ENCODE peak calls at places on chromosome 2, in five cellular contexts. J is GM12891, Y is H1, P is HepG2, X is K562. F is an unnamed sample.

GRCh38 chr2:22826658-22827165 is 558.3 kb upstream of the KLHL29 start:
- DNase-seq in J (no peak), X (no peak), P (no peak), Y (no peak), F (no peak)

GRCh38 chr2:95034221-95034620 is 8.7 kb downstream of the MAL start:
- DNase-seq in P (no peak), X (no peak), Y (no peak), J (no peak), F (no peak)

GRCh38 chr2:229627728-229628127 is 86.6 kb downstream of the DNER start:
- DNase-seq in Y (no peak), P (no peak), X (no peak), J (no peak), F (no peak)

GRCh38 chr2:99337164-99337930 is at the start of gene EIF5B:
- DNase-seq in X (peak; percentile 93), P (peak; percentile 96), J (peak; percentile 73), Y (peak; percentile 82), F (peak; percentile 81)

GRCh38 chr2:172429351-172429968 is 2.1 kb downstream of the ITGA6 start:
- DNase-seq in P (no peak), Y (no peak), J (no peak), X (no peak), F (no peak)

GRCh38 chr2:214545881-214546280 is 135.0 kb downstream of the VWC2L start:
- DNase-seq in Y (no peak), X (no peak), P (no peak), J (no peak), F (no peak)

GRCh38 chr2:43803113-43803512 is 29.3 kb downstream of the DYNC2LI1 start:
- DNase-seq in J (no peak), P (no peak), Y (no peak), X (no peak), F (no peak)

GRCh38 chr2:159144776-159145614 is 141.5 kb downstream of the WDSUB1 start:
- DNase-seq in Y (no peak), P (no peak), J (no peak), X (no peak), F (no peak)

GRCh38 chr2:202529389-202529788 is 105.4 kb upstream of the FAM117B start:
- DNase-seq in Y (no peak), J (no peak), P (no peak), X (no peak), F (no peak)

GRCh38 chr2:191847764-191848163 is 876 bp upstream of the CAVIN2 start:
- DNase-seq in P (no peak), X (no peak), Y (no peak), J (no peak), F (no peak)

GRCh38 chr2:20148841-20149702 is 75.9 kb downstream of the SDC1 start:
- DNase-seq in Y (no peak), J (no peak), P (no peak), X (no peak), F (no peak)

GRCh38 chr2:88053301-88053700 is 2.3 kb downstream of the KRCC1 start:
- DNase-seq in P (no peak), Y (no peak), X (no peak), J (no peak), F (no peak)

GRCh38 chr2:88057437-88057844 is 1.9 kb upstream of the KRCC1 start:
- DNase-seq in P (no peak), Y (no peak), X (peak; percentile 74), J (no peak), F (no peak)

GRCh38 chr2:88055436-88056128 is at the start of gene KRCC1:
- DNase-seq in X (peak; percentile 95), Y (peak; percentile 93), J (peak; percentile 87), P (peak; percentile 94), F (peak; percentile 85)

GRCh38 chr2:88054300-88055048 is 1.1 kb downstream of the KRCC1 start:
- DNase-seq in J (no peak), P (no peak), X (no peak), Y (no peak), F (no peak)

GRCh38 chr2:88055049-88055435 is 541 bp downstream of the KRCC1 start:
- DNase-seq in P (no peak), Y (no peak), J (peak; percentile 6), X (peak; percentile 36), F (peak; percentile 16)
- TF ChIP-seq TAF1 in P (no peak), Y (no peak), J (no peak), X (no peak), F (no peak)

GRCh38 chr2:74474481-74474880 is 2.0 kb upstream of the MRPL53 start:
- DNase-seq in J (no peak), Y (no peak), X (no peak), P (no peak), F (no peak)

GRCh38 chr2:74471332-74472065 is 981 bp downstream of the MRPL53 start:
- DNase-seq in P (no peak), X (no peak), Y (no peak), J (no peak), F (no peak)

GRCh38 chr2:74472945-74473258 is 422 bp upstream of the MRPL53 start:
- DNase-seq in Y (no peak), P (no peak), J (no peak), X (peak; percentile 7), F (no peak)

GRCh38 chr2:74474899-74475298 is 2.4 kb upstream of the MRPL53 start:
- DNase-seq in X (no peak), P (no peak), Y (no peak), J (no peak), F (no peak)

GRCh38 chr2:74472086-74472944 is at the start of gene MRPL53:
- DNase-seq in X (peak; percentile 80), P (peak; percentile 92), J (peak; percentile 77), Y (peak; percentile 84), F (peak; percentile 78)
- TF ChIP-seq POLR2A in X (peak; percentile 95), P (peak; percentile 97), J (peak; percentile 97), Y (peak; percentile 80), F (peak; percentile 98)

DNA sequence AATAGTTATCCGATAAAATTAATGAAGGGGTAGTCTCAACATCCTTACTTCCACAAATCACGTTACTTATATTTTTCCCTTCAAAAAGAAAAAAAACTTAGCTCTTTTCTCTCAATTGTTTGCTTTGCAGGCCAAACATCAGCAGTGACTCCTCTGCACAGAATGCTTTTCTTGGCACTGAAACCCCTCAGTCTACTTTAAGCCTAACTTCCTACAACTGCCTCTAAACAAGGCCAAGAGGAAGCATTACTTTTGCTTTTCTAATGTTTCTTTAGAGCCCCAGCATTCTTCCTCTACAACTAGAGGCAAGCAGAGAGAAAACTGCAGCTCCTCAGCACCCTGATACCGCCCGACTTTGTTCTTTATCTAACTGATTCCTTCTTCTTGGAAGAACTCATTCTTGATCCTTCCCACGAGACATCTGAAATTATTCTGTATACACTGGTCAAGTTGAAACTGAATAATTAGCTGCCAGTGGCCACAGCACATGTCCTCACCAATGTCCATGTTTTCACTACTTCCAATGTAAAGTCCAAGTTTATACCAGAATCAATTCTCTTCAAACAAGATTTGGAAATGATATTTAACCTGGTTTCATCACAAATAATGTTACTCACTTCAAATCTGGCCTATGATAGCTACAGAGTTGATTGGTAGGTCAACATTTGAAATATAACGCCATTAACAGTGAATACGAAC is 55.3 kb downstream of the DTNB start:
- DNase-seq in P (peak; percentile 10), J (no peak), X (no peak), Y (no peak), F (no peak)
- TF ChIP-seq TAF1 in P (no peak), J (no peak), X (no peak), Y (no peak), F (no peak)

DNA sequence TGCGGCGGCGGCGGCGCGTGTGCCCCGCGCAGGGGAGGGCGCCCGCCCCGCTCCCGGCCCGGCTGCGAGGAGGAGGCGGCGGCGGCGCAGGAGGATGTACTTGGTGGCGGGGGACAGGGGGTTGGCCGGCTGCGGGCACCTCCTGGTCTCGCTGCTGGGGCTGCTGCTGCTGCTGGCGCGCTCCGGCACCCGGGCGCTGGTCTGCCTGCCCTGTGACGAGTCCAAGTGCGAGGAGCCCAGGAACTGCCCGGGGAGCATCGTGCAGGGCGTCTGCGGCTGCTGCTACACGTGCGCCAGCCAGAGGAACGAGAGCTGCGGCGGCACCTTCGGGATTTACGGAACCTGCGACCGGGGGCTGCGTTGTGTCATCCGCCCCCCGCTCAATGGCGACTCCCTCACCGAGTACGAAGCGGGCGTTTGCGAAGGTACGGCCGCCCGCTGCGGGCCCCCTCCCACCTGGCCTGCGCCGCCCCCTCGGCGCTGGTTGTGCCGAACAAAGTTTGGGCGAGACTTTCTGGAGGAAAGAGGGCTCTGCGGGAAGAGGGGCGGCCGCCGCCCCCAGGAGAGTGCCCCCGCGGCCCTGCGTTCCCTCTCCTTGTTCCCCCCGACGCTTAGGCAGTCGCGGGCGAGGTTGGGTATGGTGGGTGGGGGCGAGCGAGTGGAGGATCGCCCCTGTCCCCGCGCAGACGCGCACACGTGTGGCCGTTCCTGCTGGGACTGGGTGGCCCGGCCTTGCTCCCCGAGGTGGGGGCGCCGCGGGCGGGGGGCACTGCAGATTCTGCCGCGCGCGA is 816 bp downstream of the CRIM1 start:
- DNase-seq in X (no peak), J (peak; percentile 23), P (no peak), Y (no peak), F (no peak)
- TF ChIP-seq POLR2A in X (no peak), J (no peak), P (no peak), Y (no peak), F (no peak)

DNA sequence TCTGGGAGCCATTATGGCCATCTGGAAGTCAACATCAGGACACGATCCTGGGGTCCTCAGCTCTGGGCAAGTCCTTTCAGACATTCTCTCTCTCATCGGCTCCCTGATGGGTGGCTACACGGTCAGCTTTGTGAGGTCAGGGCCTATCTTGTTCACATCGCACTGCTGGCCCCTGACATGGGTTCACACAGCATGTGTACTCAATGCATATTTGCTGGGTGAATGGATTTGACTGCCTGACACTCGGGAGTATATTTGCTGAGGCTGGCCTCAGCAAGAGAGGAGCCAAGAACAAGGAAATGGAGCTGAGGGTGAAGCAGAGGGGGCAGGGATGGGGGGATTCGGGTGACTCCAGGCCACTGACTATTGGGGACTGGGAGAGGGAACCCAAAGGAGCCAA is 50.5 kb downstream of the SLC4A5 start:
- DNase-seq in P (peak; percentile 82), J (no peak), Y (no peak), X (no peak), F (no peak)
- TF ChIP-seq TAF1 in P (no peak), J (no peak), Y (no peak), X (no peak), F (no peak)

GRCh38 chr2:241637233-241638062 is at the start of gene ATG4B:
- DNase-seq in J (peak; percentile 87), Y (peak; percentile 73), P (peak; percentile 76), X (peak; percentile 84), F (peak; percentile 88)
- TF ChIP-seq POLR2A in J (peak; percentile 84), Y (peak; percentile 57), P (no peak), X (peak; percentile 57), F (peak; percentile 91)